ENCODE peak calls at places on chromosomes 4 and X, in ten cellular contexts. One of them, this sample, is unnamed.
A peak's percentile ranks its signal among the peaks of the same experiment; 100 is the strongest.

GRCh38 chrX:2360731-2361130 is 140.0 kb downstream of the DHRSX start:
- DNase-seq in NCI-H2081: no peak
- DNase-seq in OCI-LY7: no peak
- DNase-seq in fibroblast of the aortic adventitia: peak; percentile 31
- DNase-seq in dermis microvascular lymphatic vessel endothelial cell: peak; percentile 71
- DNase-seq in Calu3: peak; percentile 3
- DNase-seq in amygdala: no peak
- DNase-seq in NCI-H82: no peak
- DNase-seq in upper lobe of right lung: no peak
- DNase-seq in anterior cingulate cortex: no peak
- DNase-seq in this sample: no peak

GRCh38 chrX:129980043-129980442 is 2.4 kb upstream of the BCORL1 start:
- DNase-seq in NCI-H2081: no peak
- DNase-seq in OCI-LY7: no peak
- DNase-seq in fibroblast of the aortic adventitia: no peak
- DNase-seq in dermis microvascular lymphatic vessel endothelial cell: no peak
- DNase-seq in Calu3: no peak
- DNase-seq in amygdala: no peak
- DNase-seq in NCI-H82: peak; percentile 5
- DNase-seq in upper lobe of right lung: peak; percentile 67
- DNase-seq in anterior cingulate cortex: no peak
- DNase-seq in this sample: no peak

GRCh38 chrX:52346462-52347165 is 22.2 kb upstream of the XAGE2 start:
- DNase-seq in NCI-H2081: no peak
- DNase-seq in OCI-LY7: no peak
- DNase-seq in fibroblast of the aortic adventitia: no peak
- DNase-seq in dermis microvascular lymphatic vessel endothelial cell: no peak
- DNase-seq in Calu3: peak; percentile 48
- DNase-seq in amygdala: no peak
- DNase-seq in NCI-H82: no peak
- DNase-seq in upper lobe of right lung: no peak
- DNase-seq in anterior cingulate cortex: no peak
- DNase-seq in this sample: no peak

GRCh38 chrX:17836830-17837229 is 24.3 kb downstream of the RAI2 start:
- DNase-seq in NCI-H2081: no peak
- DNase-seq in OCI-LY7: no peak
- DNase-seq in fibroblast of the aortic adventitia: no peak
- DNase-seq in dermis microvascular lymphatic vessel endothelial cell: no peak
- DNase-seq in Calu3: no peak
- DNase-seq in amygdala: no peak
- DNase-seq in NCI-H82: peak; percentile 89
- DNase-seq in upper lobe of right lung: no peak
- DNase-seq in anterior cingulate cortex: no peak
- DNase-seq in this sample: no peak

GRCh38 chrX:126550816-126551215 is 1.8 kb downstream of the DCAF12L1 start:
- DNase-seq in NCI-H2081: no peak
- DNase-seq in OCI-LY7: no peak
- DNase-seq in fibroblast of the aortic adventitia: no peak
- DNase-seq in dermis microvascular lymphatic vessel endothelial cell: no peak
- DNase-seq in Calu3: no peak
- DNase-seq in amygdala: no peak
- DNase-seq in NCI-H82: no peak
- DNase-seq in upper lobe of right lung: no peak
- DNase-seq in anterior cingulate cortex: no peak
- DNase-seq in this sample: no peak

GRCh38 chr4:189202869-189203271 is 737.8 kb upstream of the FRG1 start:
- DNase-seq in NCI-H2081: no peak
- DNase-seq in OCI-LY7: no peak
- DNase-seq in fibroblast of the aortic adventitia: no peak
- DNase-seq in dermis microvascular lymphatic vessel endothelial cell: no peak
- DNase-seq in Calu3: no peak
- DNase-seq in amygdala: no peak
- DNase-seq in NCI-H82: no peak
- DNase-seq in upper lobe of right lung: no peak
- DNase-seq in anterior cingulate cortex: no peak
- DNase-seq in this sample: no peak

GRCh38 chr4:120870279-120870673 is 52.2 kb downstream of the PRDM5 start:
- DNase-seq in NCI-H2081: no peak
- DNase-seq in OCI-LY7: peak; percentile 50
- DNase-seq in fibroblast of the aortic adventitia: no peak
- DNase-seq in dermis microvascular lymphatic vessel endothelial cell: no peak
- DNase-seq in Calu3: peak; percentile 6
- DNase-seq in amygdala: no peak
- DNase-seq in NCI-H82: peak; percentile 12
- DNase-seq in upper lobe of right lung: no peak
- DNase-seq in anterior cingulate cortex: no peak
- DNase-seq in this sample: no peak

GRCh38 chr4:51925307-51925706 is 82.4 kb downstream of the DCUN1D4 start:
- DNase-seq in NCI-H2081: no peak
- DNase-seq in OCI-LY7: no peak
- DNase-seq in fibroblast of the aortic adventitia: no peak
- DNase-seq in dermis microvascular lymphatic vessel endothelial cell: no peak
- DNase-seq in Calu3: no peak
- DNase-seq in amygdala: no peak
- DNase-seq in NCI-H82: no peak
- DNase-seq in upper lobe of right lung: no peak
- DNase-seq in anterior cingulate cortex: no peak
- DNase-seq in this sample: no peak

GRCh38 chr4:154507170-154507569 is 15.6 kb upstream of the DCHS2 start:
- DNase-seq in NCI-H2081: no peak
- DNase-seq in OCI-LY7: no peak
- DNase-seq in fibroblast of the aortic adventitia: no peak
- DNase-seq in dermis microvascular lymphatic vessel endothelial cell: no peak
- DNase-seq in Calu3: peak; percentile 44
- DNase-seq in amygdala: no peak
- DNase-seq in NCI-H82: no peak
- DNase-seq in upper lobe of right lung: no peak
- DNase-seq in anterior cingulate cortex: no peak
- DNase-seq in this sample: no peak

GRCh38 chr4:125811892-125812291 is 497.1 kb downstream of the FAT4 start:
- DNase-seq in NCI-H2081: no peak
- DNase-seq in OCI-LY7: no peak
- DNase-seq in fibroblast of the aortic adventitia: no peak
- DNase-seq in dermis microvascular lymphatic vessel endothelial cell: no peak
- DNase-seq in Calu3: no peak
- DNase-seq in amygdala: no peak
- DNase-seq in NCI-H82: no peak
- DNase-seq in upper lobe of right lung: no peak
- DNase-seq in anterior cingulate cortex: no peak
- DNase-seq in this sample: no peak

GRCh38 chr4:40462326-40462725 is 127.2 kb downstream of the CHRNA9 start:
- DNase-seq in NCI-H2081: peak; percentile 55
- DNase-seq in OCI-LY7: peak; percentile 53
- DNase-seq in fibroblast of the aortic adventitia: no peak
- DNase-seq in dermis microvascular lymphatic vessel endothelial cell: no peak
- DNase-seq in Calu3: no peak
- DNase-seq in amygdala: no peak
- DNase-seq in NCI-H82: no peak
- DNase-seq in upper lobe of right lung: no peak
- DNase-seq in anterior cingulate cortex: no peak
- DNase-seq in this sample: no peak

GRCh38 chr4:4386296-4386735 is 586 bp upstream of the NSG1 start:
- DNase-seq in NCI-H2081: no peak
- DNase-seq in OCI-LY7: peak; percentile 66
- DNase-seq in fibroblast of the aortic adventitia: no peak
- DNase-seq in dermis microvascular lymphatic vessel endothelial cell: no peak
- DNase-seq in Calu3: no peak
- DNase-seq in amygdala: no peak
- DNase-seq in NCI-H82: peak; percentile 70
- DNase-seq in upper lobe of right lung: no peak
- DNase-seq in anterior cingulate cortex: no peak
- DNase-seq in this sample: peak; percentile 74

GRCh38 chrX:42519666-42520231 is 258.2 kb downstream of the PPP1R2C start:
- DNase-seq in NCI-H2081: no peak
- DNase-seq in OCI-LY7: no peak
- DNase-seq in fibroblast of the aortic adventitia: peak; percentile 67
- DNase-seq in dermis microvascular lymphatic vessel endothelial cell: no peak
- DNase-seq in Calu3: peak; percentile 34
- DNase-seq in amygdala: no peak
- DNase-seq in NCI-H82: peak; percentile 3
- DNase-seq in upper lobe of right lung: no peak
- DNase-seq in anterior cingulate cortex: no peak
- DNase-seq in this sample: no peak

GRCh38 chrX:72060196-72060974 is 71.3 kb downstream of the RTL5 start:
- DNase-seq in NCI-H2081: no peak
- DNase-seq in OCI-LY7: no peak
- DNase-seq in fibroblast of the aortic adventitia: no peak
- DNase-seq in dermis microvascular lymphatic vessel endothelial cell: peak; percentile 74
- DNase-seq in Calu3: no peak
- DNase-seq in amygdala: peak; percentile 72
- DNase-seq in NCI-H82: peak; percentile 28
- DNase-seq in upper lobe of right lung: no peak
- DNase-seq in anterior cingulate cortex: peak; percentile 16
- DNase-seq in this sample: peak; percentile 68

GRCh38 chrX:74343970-74344622 is 40.1 kb downstream of the ZCCHC13 start:
- DNase-seq in NCI-H2081: peak; percentile 84
- DNase-seq in OCI-LY7: peak; percentile 64
- DNase-seq in fibroblast of the aortic adventitia: peak; percentile 97
- DNase-seq in dermis microvascular lymphatic vessel endothelial cell: peak; percentile 89
- DNase-seq in Calu3: peak; percentile 65
- DNase-seq in amygdala: peak; percentile 5
- DNase-seq in NCI-H82: peak; percentile 83
- DNase-seq in upper lobe of right lung: no peak
- DNase-seq in anterior cingulate cortex: no peak
- DNase-seq in this sample: peak; percentile 25

GRCh38 chrX:134459683-134460004 is 321 bp upstream of the HPRT1 start:
- DNase-seq in NCI-H2081: no peak
- DNase-seq in OCI-LY7: peak; percentile 12
- DNase-seq in fibroblast of the aortic adventitia: peak; percentile 15
- DNase-seq in dermis microvascular lymphatic vessel endothelial cell: no peak
- DNase-seq in Calu3: no peak
- DNase-seq in amygdala: no peak
- DNase-seq in NCI-H82: no peak
- DNase-seq in upper lobe of right lung: no peak
- DNase-seq in anterior cingulate cortex: no peak
- DNase-seq in this sample: no peak

GRCh38 chr4:84750260-84750955 is 167.5 kb downstream of the CDS1 start:
- DNase-seq in NCI-H2081: peak; percentile 36
- DNase-seq in OCI-LY7: peak; percentile 37
- DNase-seq in fibroblast of the aortic adventitia: peak; percentile 74
- DNase-seq in dermis microvascular lymphatic vessel endothelial cell: peak; percentile 64
- DNase-seq in Calu3: peak; percentile 1
- DNase-seq in amygdala: no peak
- DNase-seq in NCI-H82: peak; percentile 59
- DNase-seq in upper lobe of right lung: no peak
- DNase-seq in anterior cingulate cortex: no peak
- DNase-seq in this sample: no peak

GRCh38 chr4:123564758-123565346 is 168.3 kb downstream of the SPRY1 start:
- DNase-seq in NCI-H2081: peak; percentile 76
- DNase-seq in OCI-LY7: peak; percentile 89
- DNase-seq in fibroblast of the aortic adventitia: peak; percentile 70
- DNase-seq in dermis microvascular lymphatic vessel endothelial cell: peak; percentile 85
- DNase-seq in Calu3: peak; percentile 68
- DNase-seq in amygdala: no peak
- DNase-seq in NCI-H82: peak; percentile 85
- DNase-seq in upper lobe of right lung: no peak
- DNase-seq in anterior cingulate cortex: no peak
- DNase-seq in this sample: peak; percentile 22

GRCh38 chr4:7420661-7421040 is 14.1 kb downstream of the PSAPL1 start:
- DNase-seq in NCI-H2081: no peak
- DNase-seq in OCI-LY7: no peak
- DNase-seq in fibroblast of the aortic adventitia: no peak
- DNase-seq in dermis microvascular lymphatic vessel endothelial cell: no peak
- DNase-seq in Calu3: no peak
- DNase-seq in amygdala: no peak
- DNase-seq in NCI-H82: no peak
- DNase-seq in upper lobe of right lung: peak; percentile 80
- DNase-seq in anterior cingulate cortex: no peak
- DNase-seq in this sample: peak; percentile 28

GRCh38 chrX:130680164-130681035 is 222.6 kb downstream of the ENOX2 start:
- DNase-seq in NCI-H2081: no peak
- DNase-seq in OCI-LY7: no peak
- DNase-seq in fibroblast of the aortic adventitia: peak; percentile 64
- DNase-seq in dermis microvascular lymphatic vessel endothelial cell: peak; percentile 4
- DNase-seq in Calu3: no peak
- DNase-seq in amygdala: no peak
- DNase-seq in NCI-H82: no peak
- DNase-seq in upper lobe of right lung: no peak
- DNase-seq in anterior cingulate cortex: no peak
- DNase-seq in this sample: no peak

GRCh38 chr4:51820443-51820842 is 22.5 kb upstream of the DCUN1D4 start:
- DNase-seq in NCI-H2081: no peak
- DNase-seq in OCI-LY7: no peak
- DNase-seq in fibroblast of the aortic adventitia: no peak
- DNase-seq in dermis microvascular lymphatic vessel endothelial cell: no peak
- DNase-seq in Calu3: no peak
- DNase-seq in amygdala: no peak
- DNase-seq in NCI-H82: no peak
- DNase-seq in upper lobe of right lung: no peak
- DNase-seq in anterior cingulate cortex: no peak
- DNase-seq in this sample: no peak

GRCh38 chr4:115596265-115597001 is 483.0 kb upstream of the NDST4 start:
- DNase-seq in NCI-H2081: no peak
- DNase-seq in OCI-LY7: no peak
- DNase-seq in fibroblast of the aortic adventitia: no peak
- DNase-seq in dermis microvascular lymphatic vessel endothelial cell: no peak
- DNase-seq in Calu3: no peak
- DNase-seq in amygdala: no peak
- DNase-seq in NCI-H82: no peak
- DNase-seq in upper lobe of right lung: no peak
- DNase-seq in anterior cingulate cortex: no peak
- DNase-seq in this sample: no peak

GRCh38 chr4:142565771-142566170 is 280.3 kb downstream of the INPP4B start:
- DNase-seq in NCI-H2081: no peak
- DNase-seq in OCI-LY7: no peak
- DNase-seq in fibroblast of the aortic adventitia: no peak
- DNase-seq in dermis microvascular lymphatic vessel endothelial cell: no peak
- DNase-seq in Calu3: no peak
- DNase-seq in amygdala: no peak
- DNase-seq in NCI-H82: no peak
- DNase-seq in upper lobe of right lung: no peak
- DNase-seq in anterior cingulate cortex: no peak
- DNase-seq in this sample: no peak

GRCh38 chr4:24557036-24558022 is 27.0 kb downstream of the DHX15 start:
- DNase-seq in NCI-H2081: no peak
- DNase-seq in OCI-LY7: no peak
- DNase-seq in fibroblast of the aortic adventitia: peak; percentile 55
- DNase-seq in dermis microvascular lymphatic vessel endothelial cell: peak; percentile 9
- DNase-seq in Calu3: no peak
- DNase-seq in amygdala: no peak
- DNase-seq in NCI-H82: no peak
- DNase-seq in upper lobe of right lung: no peak
- DNase-seq in anterior cingulate cortex: no peak
- DNase-seq in this sample: no peak

GRCh38 chr4:176307591-176307920 is 12.2 kb upstream of the SPCS3 start:
- DNase-seq in NCI-H2081: no peak
- DNase-seq in OCI-LY7: no peak
- DNase-seq in fibroblast of the aortic adventitia: no peak
- DNase-seq in dermis microvascular lymphatic vessel endothelial cell: no peak
- DNase-seq in Calu3: no peak
- DNase-seq in amygdala: no peak
- DNase-seq in NCI-H82: no peak
- DNase-seq in upper lobe of right lung: no peak
- DNase-seq in anterior cingulate cortex: no peak
- DNase-seq in this sample: no peak

GRCh38 chr4:7266525-7267292 is 74.4 kb downstream of the SORCS2 start:
- DNase-seq in NCI-H2081: no peak
- DNase-seq in OCI-LY7: no peak
- DNase-seq in fibroblast of the aortic adventitia: peak; percentile 56
- DNase-seq in dermis microvascular lymphatic vessel endothelial cell: peak; percentile 7
- DNase-seq in Calu3: peak; percentile 4
- DNase-seq in amygdala: no peak
- DNase-seq in NCI-H82: no peak
- DNase-seq in upper lobe of right lung: no peak
- DNase-seq in anterior cingulate cortex: no peak
- DNase-seq in this sample: no peak

GRCh38 chr4:81984746-81985145 is 389.0 kb downstream of the HNRNPD start:
- DNase-seq in NCI-H2081: no peak
- DNase-seq in OCI-LY7: no peak
- DNase-seq in fibroblast of the aortic adventitia: no peak
- DNase-seq in dermis microvascular lymphatic vessel endothelial cell: no peak
- DNase-seq in Calu3: no peak
- DNase-seq in amygdala: no peak
- DNase-seq in NCI-H82: peak; percentile 18
- DNase-seq in upper lobe of right lung: no peak
- DNase-seq in anterior cingulate cortex: no peak
- DNase-seq in this sample: no peak

GRCh38 chrX:104137496-104137895 is 19.3 kb downstream of the SLC25A53 start:
- DNase-seq in NCI-H2081: no peak
- DNase-seq in OCI-LY7: peak; percentile 9
- DNase-seq in fibroblast of the aortic adventitia: peak; percentile 28
- DNase-seq in dermis microvascular lymphatic vessel endothelial cell: peak; percentile 28
- DNase-seq in Calu3: no peak
- DNase-seq in amygdala: no peak
- DNase-seq in NCI-H82: peak; percentile 11
- DNase-seq in upper lobe of right lung: no peak
- DNase-seq in anterior cingulate cortex: no peak
- DNase-seq in this sample: no peak